ENCODE peak calls at places on chromosomes 11 and 22, in seven cellular contexts. K, B, G, C, H, Y and Z are unnamed samples.

GRCh38 chr22:45067731-45068130 is 57.9 kb upstream of the PHF21B start:
- DNase-seq in B (no peak), C (no peak), K (no peak), Y (no peak), G (no peak), H (no peak), Z (no peak)

GRCh38 chr22:24847490-24847889 is 41.5 kb downstream of the SGSM1 start:
- DNase-seq in Y (no peak), B (no peak), K (no peak), H (no peak), G (no peak), C (no peak), Z (no peak)

GRCh38 chr11:116558504-116559252 is 214.1 kb downstream of the BUD13 start:
- DNase-seq in K (no peak), H (no peak), Y (peak; percentile 19), B (no peak), C (no peak), G (peak; percentile 28), Z (no peak)

GRCh38 chr11:118868659-118869058 is 15.0 kb upstream of the CXCR5 start:
- DNase-seq in K (no peak), B (no peak), C (no peak), H (no peak), G (no peak), Y (no peak), Z (no peak)

GRCh38 chr11:111137846-111138245 is 107.7 kb upstream of the POU2AF2 start:
- DNase-seq in G (no peak), B (no peak), K (no peak), H (no peak), Y (no peak), C (no peak), Z (no peak)

GRCh38 chr11:86591631-86592030 is 80.8 kb downstream of the ME3 start:
- DNase-seq in Y (peak; percentile 66), B (no peak), C (no peak), K (no peak), H (no peak), G (no peak), Z (no peak)

GRCh38 chr11:62832346-62833234 is at the start of gene TEX54:
- DNase-seq in C (no peak), Y (peak; percentile 17), G (no peak), K (no peak), H (no peak), B (peak; percentile 65), Z (no peak)

GRCh38 chr11:82750643-82751139 is 17.0 kb upstream of the FAM181B start:
- DNase-seq in G (no peak), Y (no peak), C (no peak), B (no peak), K (no peak), H (peak; percentile 38), Z (no peak)

GRCh38 chr11:108597736-108598355 is 4.3 kb upstream of the EXPH5 start:
- DNase-seq in B (no peak), H (no peak), Y (no peak), K (no peak), G (peak; percentile 24), C (no peak), Z (no peak)

GRCh38 chr22:37559521-37559900 is 769 bp upstream of the CDC42EP1 start:
- DNase-seq in B (no peak), Y (no peak), H (no peak), K (no peak), C (no peak), G (no peak), Z (no peak)
- H3K4me3 ChIP-seq in B (no peak overlapping the region), Y (peak overlapping the region; percentile 38), H (no peak overlapping the region), K (no peak overlapping the region), C (peak overlapping the region; percentile 98), G (no peak overlapping the region), Z (no peak overlapping the region)

GRCh38 chr22:43272869-43273318 is 70.3 kb downstream of the SCUBE1 start:
- DNase-seq in Y (no peak), H (no peak), C (no peak), G (no peak), B (no peak), K (no peak), Z (no peak)

GRCh38 chr22:43272301-43272700 is 70.9 kb downstream of the SCUBE1 start:
- DNase-seq in B (no peak), K (no peak), H (no peak), Y (no peak), C (no peak), G (peak; percentile 21), Z (no peak)

GRCh38 chr22:43275545-43275981 is 67.6 kb downstream of the SCUBE1 start:
- DNase-seq in C (no peak), B (peak; percentile 77), H (no peak), G (peak; percentile 42), Y (peak; percentile 37), K (no peak), Z (no peak)

GRCh38 chr22:43274595-43275240 is 68.5 kb downstream of the SCUBE1 start:
- DNase-seq in Y (no peak), K (no peak), G (no peak), H (no peak), C (no peak), B (no peak), Z (no peak)

GRCh38 chr22:43273902-43274484 is 69.2 kb downstream of the SCUBE1 start:
- DNase-seq in K (no peak), C (peak; percentile 61), G (peak; percentile 71), B (peak; percentile 74), H (no peak), Y (no peak), Z (peak; percentile 9)
- H3K27ac ChIP-seq in K (no peak overlapping the region), C (no peak overlapping the region), G (no peak overlapping the region), B (no peak overlapping the region), H (no peak overlapping the region), Y (no peak overlapping the region), Z (no peak overlapping the region)

GRCh38 chr11:126355926-126356897 is 726 bp downstream of the ST3GAL4 start:
- DNase-seq in G (no peak), B (no peak), Y (no peak), H (no peak), C (no peak), K (no peak), Z (no peak)

GRCh38 chr11:126355324-126355925 is at the start of gene ST3GAL4:
- DNase-seq in K (peak; percentile 47), G (peak; percentile 81), Y (peak; percentile 45), B (peak; percentile 88), C (peak; percentile 69), H (peak; percentile 60), Z (peak; percentile 36)

GRCh38 chr11:126357969-126358762 is 2.7 kb downstream of the ST3GAL4 start:
- DNase-seq in B (no peak), Y (no peak), H (no peak), C (no peak), K (no peak), G (no peak), Z (no peak)

GRCh38 chr11:126358763-126359160 is 3.3 kb downstream of the ST3GAL4 start:
- DNase-seq in Y (no peak), C (no peak), G (no peak), K (no peak), B (no peak), H (no peak), Z (no peak)

GRCh38 chr11:126357055-126357962 is 1.8 kb downstream of the ST3GAL4 start:
- DNase-seq in C (no peak), H (no peak), B (no peak), K (no peak), Y (no peak), G (no peak), Z (no peak)
- H3K4me3 ChIP-seq in C (peak overlapping the region; percentile 92), H (no peak overlapping the region), B (peak overlapping the region; percentile 10), K (no peak overlapping the region), Y (peak overlapping the region; percentile 85), G (no peak overlapping the region), Z (no peak overlapping the region)

GRCh38 chr11:33094157-33094556 is 54.8 kb downstream of the TCP11L1 start:
- DNase-seq in G (no peak), Y (no peak), K (no peak), C (no peak), H (no peak), B (no peak), Z (no peak)
- H3K27ac ChIP-seq in G (no peak overlapping the region), Y (no peak overlapping the region), K (no peak overlapping the region), C (no peak overlapping the region), H (no peak overlapping the region), B (no peak overlapping the region), Z (no peak overlapping the region)

GRCh38 chr11:102447193-102447592 is 5.4 kb downstream of the TMEM123 start:
- DNase-seq in B (no peak), C (no peak), G (no peak), Y (no peak), H (no peak), K (no peak), Z (no peak)

GRCh38 chr11:102448869-102449224 is 3.7 kb downstream of the TMEM123 start:
- DNase-seq in Y (no peak), B (no peak), C (no peak), H (peak; percentile 42), G (no peak), K (no peak), Z (no peak)

GRCh38 chr11:102449651-102450570 is 2.7 kb downstream of the TMEM123 start:
- DNase-seq in C (no peak), G (no peak), K (no peak), H (no peak), B (no peak), Y (no peak), Z (no peak)

GRCh38 chr11:102446606-102447005 is 6.0 kb downstream of the TMEM123 start:
- DNase-seq in C (peak; percentile 56), Y (peak; percentile 62), H (no peak), B (no peak), G (peak; percentile 70), K (no peak), Z (no peak)

GRCh38 chr11:102447941-102448868 is 4.4 kb downstream of the TMEM123 start:
- DNase-seq in B (no peak), C (no peak), K (no peak), Y (no peak), G (no peak), H (no peak), Z (no peak)
- H3K4me3 ChIP-seq in B (no peak overlapping the region), C (no peak overlapping the region), K (peak overlapping the region; percentile 21), Y (no peak overlapping the region), G (no peak overlapping the region), H (no peak overlapping the region), Z (peak overlapping the region; percentile 27)

GRCh38 chr11:78081583-78081982 is 1.9 kb upstream of the NDUFC2 start:
- DNase-seq in Y (no peak), C (no peak), H (no peak), B (no peak), G (no peak), K (no peak), Z (no peak)

GRCh38 chr11:78080818-78081495 is 1.3 kb upstream of the NDUFC2 start:
- DNase-seq in K (no peak), G (peak; percentile 93), C (no peak), H (no peak), Y (peak; percentile 36), B (no peak), Z (no peak)

GRCh38 chr11:78079232-78080083 is at the start of gene NDUFC2:
- DNase-seq in K (peak; percentile 53), H (peak; percentile 64), B (peak; percentile 90), Y (peak; percentile 72), C (peak; percentile 88), G (peak; percentile 89), Z (peak; percentile 30)

GRCh38 chr11:78078218-78079167 is 1.2 kb downstream of the NDUFC2 start:
- DNase-seq in G (no peak), H (no peak), Y (no peak), B (no peak), C (no peak), K (no peak), Z (no peak)

GRCh38 chr11:78080084-78080817 is 589 bp upstream of the NDUFC2 start:
- DNase-seq in G (peak; percentile 20), H (no peak), C (no peak), K (no peak), B (no peak), Y (no peak), Z (no peak)
- H3K27ac ChIP-seq in G (peak overlapping the region; percentile 95), H (peak overlapping the region; percentile 75), C (peak overlapping the region; percentile 89), K (peak overlapping the region; percentile 78), B (peak overlapping the region; percentile 98), Y (peak overlapping the region; percentile 81), Z (peak overlapping the region; percentile 71)